ENCODE peak calls at places on chromosomes 4 and X, in eight cellular contexts. X is sigmoid colon, E is transverse colon, K is HCT116, L is K562, C is endothelial cell of umbilical vein, Y is prostate gland, V is upper lobe of left lung. O is an unnamed sample.

GRCh38 chrX:10010686-10011085 is 43.5 kb downstream of the CLDN34 start:
- DNase-seq in E (no peak), V (no peak), K (no peak), Y (no peak), L (no peak), X (no peak), C (peak; percentile 78), O (no peak)

GRCh38 chr4:181289203-181289602 is 954.0 kb upstream of the TENM3 start:
- DNase-seq in E (no peak), Y (no peak), X (no peak), K (no peak), V (no peak), L (no peak), C (no peak), O (no peak)

GRCh38 chr4:138646383-138646782 is 369.2 kb upstream of the NOCT start:
- DNase-seq in C (no peak), L (no peak), V (no peak), X (no peak), K (no peak), E (no peak), Y (no peak), O (no peak)

GRCh38 chr4:169116270-169116901 is 106.3 kb upstream of the CBR4 start:
- DNase-seq in K (no peak), V (peak; percentile 54), E (no peak), X (no peak), C (no peak), L (no peak), Y (no peak), O (no peak)

GRCh38 chrX:11629593-11630211 is 36.0 kb downstream of the ARHGAP6 start:
- DNase-seq in X (peak; percentile 80), C (no peak), Y (no peak), L (no peak), V (no peak), K (no peak), E (no peak), O (no peak)

GRCh38 chrX:39158801-39159657 is 357.8 kb downstream of the MID1IP1 start:
- DNase-seq in V (no peak), E (no peak), Y (no peak), K (no peak), C (no peak), X (no peak), L (no peak), O (no peak)

GRCh38 chrX:102517331-102517730 is 792 bp upstream of the TMSB15A start:
- DNase-seq in E (no peak), Y (no peak), V (no peak), X (no peak), C (peak; percentile 11), K (no peak), L (no peak), O (no peak)

GRCh38 chr4:1246901-1247810 is 1.8 kb downstream of the CTBP1 start:
- DNase-seq in X (peak; percentile 66), E (peak; percentile 26), K (no peak), C (no peak), V (peak; percentile 72), L (peak; percentile 38), Y (peak; percentile 4), O (peak; percentile 66)

GRCh38 chrX:123648028-123648810 is 84.6 kb downstream of the THOC2 start:
- DNase-seq in V (no peak), C (peak; percentile 4), X (no peak), Y (peak; percentile 5), L (no peak), K (no peak), E (peak; percentile 42), O (no peak)

GRCh38 chr4:95050980-95051688 is 293.4 kb downstream of the BMPR1B start:
- DNase-seq in E (no peak), C (no peak), L (no peak), X (no peak), V (no peak), Y (peak; percentile 43), K (no peak), O (no peak)

GRCh38 chr4:28179126-28179525 is 1318.5 kb downstream of the STIM2 start:
- DNase-seq in Y (no peak), K (no peak), X (no peak), V (no peak), E (no peak), C (no peak), L (no peak), O (no peak)

GRCh38 chr4:84085986-84086385 is 413.1 kb downstream of the NKX6-1 start:
- DNase-seq in K (no peak), X (no peak), L (no peak), Y (no peak), V (no peak), C (no peak), E (no peak), O (no peak)

GRCh38 chrX:42246814-42247213 is 323.5 kb upstream of the CASK start:
- DNase-seq in K (no peak), Y (peak; percentile 4), V (no peak), E (no peak), L (no peak), C (no peak), X (no peak), O (no peak)

GRCh38 chr4:71944956-71945355 is 86.8 kb upstream of the NPFFR2 start:
- DNase-seq in E (no peak), X (no peak), V (no peak), Y (no peak), K (no peak), L (no peak), C (peak; percentile 83), O (no peak)

GRCh38 chr4:147682755-147683154 is 1.2 kb downstream of the PRMT9 start:
- DNase-seq in Y (no peak), E (no peak), X (no peak), K (no peak), C (peak; percentile 16), L (no peak), V (no peak), O (no peak)

GRCh38 chrX:102835504-102836146 is 101.4 kb upstream of the RAB40AL start:
- DNase-seq in V (no peak), Y (no peak), C (peak; percentile 54), E (no peak), X (no peak), L (peak; percentile 11), K (no peak), O (no peak)

DNA sequence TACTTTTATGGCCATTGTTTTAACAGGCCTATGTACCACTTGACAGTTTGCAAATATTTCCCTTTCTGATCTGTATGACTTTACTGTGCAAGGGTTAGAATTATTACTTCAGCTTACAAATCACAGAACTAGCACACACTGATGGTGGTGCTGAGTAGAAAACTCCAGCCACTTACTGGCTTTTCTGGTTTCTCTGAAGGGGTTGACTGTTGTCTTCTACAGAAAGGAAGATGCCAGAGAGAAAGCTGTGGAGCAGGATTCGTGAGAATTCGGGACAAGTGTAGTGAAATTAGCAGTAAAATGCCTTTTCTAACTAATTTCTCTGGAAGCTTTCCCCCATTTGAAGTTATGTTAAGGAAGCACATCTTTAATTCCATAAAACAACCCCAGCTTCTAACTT is 46.6 kb upstream of the GK2 start:
- DNase-seq in Y (no peak), L (no peak), K (no peak), V (no peak), E (no peak), C (no peak), X (no peak), O (no peak)
- TF ChIP-seq POLR2AphosphoS5 in Y (no peak), L (no peak), K (no peak), V (no peak), E (no peak), C (no peak), X (no peak), O (no peak)

GRCh38 chr4:24646777-24647460 is 62.6 kb upstream of the DHX15 start:
- DNase-seq in K (no peak), V (no peak), Y (no peak), X (no peak), L (no peak), E (no peak), C (no peak), O (no peak)

GRCh38 chr4:24644983-24645764 is 60.8 kb upstream of the DHX15 start:
- DNase-seq in K (no peak), Y (no peak), X (no peak), C (no peak), E (no peak), L (no peak), V (no peak), O (no peak)

GRCh38 chr4:24642941-24643628 is 58.7 kb upstream of the DHX15 start:
- DNase-seq in X (no peak), L (no peak), V (no peak), C (no peak), K (no peak), E (no peak), Y (no peak), O (no peak)

GRCh38 chr4:24645765-24646550 is 61.6 kb upstream of the DHX15 start:
- DNase-seq in Y (no peak), X (no peak), V (no peak), K (no peak), L (no peak), C (no peak), E (no peak), O (no peak)

DNA sequence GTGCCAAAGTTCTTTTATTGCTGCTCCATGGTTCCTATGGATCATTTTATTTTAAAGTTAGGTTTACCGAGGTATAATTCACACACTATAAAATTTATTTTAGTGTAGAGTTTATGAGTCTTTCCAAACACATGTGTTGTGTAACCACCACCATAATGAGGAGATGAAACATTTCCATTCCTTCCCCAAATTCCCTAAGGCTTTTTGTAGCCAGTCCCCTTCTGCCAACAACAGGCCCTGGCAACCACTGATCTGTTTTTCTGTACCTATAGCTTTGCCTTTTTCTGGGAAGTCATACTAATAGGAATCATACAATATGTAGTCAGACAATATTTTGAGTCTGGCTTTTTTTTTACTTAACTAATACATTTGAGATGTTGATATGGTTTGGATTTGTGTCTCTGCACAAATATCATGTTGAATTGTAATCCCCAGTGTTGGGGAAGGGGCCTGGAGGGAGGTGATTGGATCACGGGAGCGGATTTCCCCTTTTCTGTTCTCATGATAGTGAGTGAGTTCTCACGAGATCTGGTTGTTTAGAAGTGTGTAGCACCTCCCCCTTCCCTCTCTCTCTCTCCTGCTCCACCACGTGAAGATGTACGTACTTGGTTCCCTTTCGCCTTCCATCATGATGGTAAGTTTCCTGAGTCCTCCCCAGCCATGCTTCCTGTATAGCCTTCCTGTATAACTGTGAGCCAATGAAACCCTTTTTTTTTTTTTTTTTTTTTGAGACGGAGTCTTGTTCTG is 59.6 kb upstream of the DHX15 start:
- DNase-seq in L (no peak), C (no peak), X (no peak), K (no peak), E (no peak), V (no peak), Y (no peak), O (no peak)
- TF ChIP-seq POLR2A in L (no peak), C (no peak), X (no peak), K (no peak), E (no peak), V (no peak), Y (no peak), O (no peak)

DNA sequence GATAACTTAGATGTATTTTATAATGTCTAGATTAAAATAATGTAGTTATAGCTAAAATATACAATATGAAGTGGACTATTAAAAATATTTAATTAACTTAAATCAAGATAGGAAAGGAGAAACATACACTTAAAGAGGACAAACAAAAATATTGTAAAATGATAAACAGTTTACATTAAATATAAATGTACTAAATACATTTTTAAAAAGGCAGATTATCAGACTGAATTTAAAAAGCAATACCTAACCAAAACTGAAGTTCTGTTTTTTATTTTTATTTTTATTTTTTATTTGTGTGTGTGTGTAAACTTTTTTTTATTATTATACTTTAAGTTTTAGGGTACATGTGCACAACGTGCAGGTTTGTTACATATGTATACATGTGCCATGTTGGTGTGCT is 811.6 kb upstream of the INTU start:
- DNase-seq in V (no peak), E (no peak), K (no peak), C (no peak), L (no peak), X (no peak), Y (no peak), O (no peak)
- H3K27ac ChIP-seq in V (no peak overlapping the region), E (no peak overlapping the region), K (no peak overlapping the region), C (no peak overlapping the region), L (no peak overlapping the region), X (no peak overlapping the region), Y (no peak overlapping the region), O (no peak overlapping the region)

GRCh38 chr4:6772223-6772928 is 10.2 kb upstream of the KIAA0232 start:
- DNase-seq in V (no peak), Y (peak; percentile 66), E (peak; percentile 72), K (no peak), C (no peak), L (no peak), X (peak; percentile 33), O (peak; percentile 79)
- TF ChIP-seq POLR2AphosphoS5 in V (no peak), Y (peak; percentile 72), E (peak; percentile 8), K (no peak), C (no peak), L (no peak), X (no peak), O (peak; percentile 19)

O was measured in suprapubic skin.